ENCODE peak calls at places on chromosomes 13 and 19, in eight cellular contexts. P is activated B cell treated with CpG ODN at 0.5 μM for 24 hours; K is KBM-7; X is epithelial cell of esophagus; G is stimulated activated naive CD8-positive, alpha-beta T cell treated with anti-CD3 and anti-CD28 coated beads, Interleukin-15, amount 100 ng/mL, for 72 hours; O is MCF 10A; R is kidney glomerular epithelial cell; E is activated T-cell treated with anti-CD3 and anti-CD28 coated beads for 1 hour. V is an unnamed sample.

GRCh38 chr19:35872180-35872579 is 3.8 kb downstream of the APLP1 start:
- DNase-seq in P (no peak), K (no peak), X (no peak), G (no peak), O (no peak), R (no peak), E (no peak), V (no peak)

GRCh38 chr13:52713894-52714293 is 25.7 kb downstream of the CNMD start:
- DNase-seq in P (no peak), K (peak), X (no peak), G (no peak), O (peak), R (no peak), E (no peak), V (no peak)

GRCh38 chr19:8605514-8605913 is 5.0 kb downstream of the ADAMTS10 start:
- DNase-seq in P (no peak), K (no peak), X (no peak), G (no peak), O (no peak), R (no peak), E (no peak), V (no peak)

GRCh38 chr13:63651394-63651793 is 2235.7 kb upstream of the PCDH20 start:
- DNase-seq in P (no peak), K (no peak), X (no peak), G (no peak), O (no peak), R (no peak), E (no peak), V (no peak)

GRCh38 chr13:37490176-37490575 is 108.4 kb downstream of the POSTN start:
- DNase-seq in P (no peak), K (no peak), X (no peak), G (no peak), O (no peak), R (no peak), E (no peak), V (no peak)

GRCh38 chr13:111511805-111512504 is 191.5 kb downstream of the TEX29 start:
- DNase-seq in P (no peak), K (no peak), X (no peak), G (no peak), O (no peak), R (no peak), E (no peak), V (no peak)

GRCh38 chr19:18470153-18470552 is 32.2 kb upstream of the ISYNA1 start:
- DNase-seq in P (no peak), K (peak), X (no peak), G (peak), O (peak), R (no peak), E (no peak), V (no peak)

GRCh38 chr13:30193279-30194234 is 113.8 kb downstream of the KATNAL1 start:
- DNase-seq in P (no peak), K (no peak), X (no peak), G (no peak), O (no peak), R (no peak), E (no peak), V (no peak)

GRCh38 chr13:51246411-51247298 is 24.5 kb downstream of the FAM124A start:
- DNase-seq in P (no peak), K (no peak), X (no peak), G (no peak), O (no peak), R (peak), E (no peak), V (no peak)

GRCh38 chr13:110820311-110820710 is 94.6 kb downstream of the ANKRD10 start:
- DNase-seq in P (no peak), K (no peak), X (no peak), G (no peak), O (no peak), R (no peak), E (no peak), V (no peak)

GRCh38 chr13:81658598-81659370 is 1317.9 kb upstream of the SPRY2 start:
- DNase-seq in P (no peak), K (no peak), X (no peak), G (no peak), O (no peak), R (no peak), E (no peak), V (no peak)

GRCh38 chr19:19170053-19170945 is at the start of gene MEF2B:
- DNase-seq in P (peak), K (no peak), X (peak), G (peak), O (peak), R (peak), E (peak), V (peak)

V was measured in RKO.